ENCODE peak calls at places on chromosomes 12 and 14, in six cellular contexts. One of them, this sample, is unnamed.

GRCh38 chr14:66043921-66044320 is 442.2 kb upstream of the CCDC196 start:
- DNase-seq in uterus: no peak
- DNase-seq in A549: no peak
- DNase-seq in gastrocnemius medialis: no peak
- DNase-seq in NB4: no peak
- DNase-seq in ovary: no peak
- DNase-seq in this sample: no peak

GRCh38 chr12:57622293-57623245 is 10.4 kb downstream of the B4GALNT1 start:
- DNase-seq in uterus: no peak
- DNase-seq in A549: no peak
- DNase-seq in gastrocnemius medialis: no peak
- DNase-seq in NB4: no peak
- DNase-seq in ovary: no peak
- DNase-seq in this sample: peak; percentile 44

GRCh38 chr14:54664961-54665360 is 98.0 kb downstream of the SAMD4A start:
- DNase-seq in uterus: no peak
- DNase-seq in A549: no peak
- DNase-seq in gastrocnemius medialis: no peak
- DNase-seq in NB4: no peak
- DNase-seq in ovary: no peak
- DNase-seq in this sample: no peak

GRCh38 chr14:92540472-92541048 is 27.0 kb downstream of the RIN3 start:
- DNase-seq in uterus: peak; percentile 91
- DNase-seq in A549: peak; percentile 90
- DNase-seq in gastrocnemius medialis: peak; percentile 73
- DNase-seq in NB4: peak; percentile 33
- DNase-seq in ovary: peak; percentile 93
- DNase-seq in this sample: peak; percentile 28

GRCh38 chr12:58177366-58177765 is 236.0 kb downstream of the ATP23 start:
- DNase-seq in uterus: no peak
- DNase-seq in A549: no peak
- DNase-seq in gastrocnemius medialis: no peak
- DNase-seq in NB4: no peak
- DNase-seq in ovary: no peak
- DNase-seq in this sample: no peak

GRCh38 chr12:93244514-93245077 is 133.1 kb upstream of the NUDT4 start:
- DNase-seq in uterus: no peak
- DNase-seq in A549: no peak
- DNase-seq in gastrocnemius medialis: no peak
- DNase-seq in NB4: no peak
- DNase-seq in ovary: no peak
- DNase-seq in this sample: peak; percentile 17

GRCh38 chr12:12979151-12979550 is 20.9 kb downstream of the HEBP1 start:
- DNase-seq in uterus: no peak
- DNase-seq in A549: no peak
- DNase-seq in gastrocnemius medialis: no peak
- DNase-seq in NB4: no peak
- DNase-seq in ovary: no peak
- DNase-seq in this sample: no peak

GRCh38 chr12:873954-874353 is 75.5 kb downstream of the RAD52 start:
- DNase-seq in uterus: no peak
- DNase-seq in A549: peak; percentile 21
- DNase-seq in gastrocnemius medialis: no peak
- DNase-seq in NB4: no peak
- DNase-seq in ovary: peak; percentile 17
- DNase-seq in this sample: peak; percentile 32

GRCh38 chr14:56185991-56186390 is 67.8 kb downstream of the PELI2 start:
- DNase-seq in uterus: no peak
- DNase-seq in A549: no peak
- DNase-seq in gastrocnemius medialis: no peak
- DNase-seq in NB4: no peak
- DNase-seq in ovary: no peak
- DNase-seq in this sample: no peak

GRCh38 chr14:68522510-68523325 is 270.1 kb downstream of the ZFP36L1 start:
- DNase-seq in uterus: peak; percentile 58
- DNase-seq in A549: no peak
- DNase-seq in gastrocnemius medialis: no peak
- DNase-seq in NB4: no peak
- DNase-seq in ovary: peak; percentile 76
- DNase-seq in this sample: no peak

GRCh38 chr12:111024205-111024794 is 103.9 kb upstream of the MYL2 start:
- DNase-seq in uterus: no peak
- DNase-seq in A549: peak; percentile 61
- DNase-seq in gastrocnemius medialis: peak; percentile 6
- DNase-seq in NB4: peak; percentile 67
- DNase-seq in ovary: no peak
- DNase-seq in this sample: peak; percentile 10

GRCh38 chr14:100028990-100029677 is 36.1 kb upstream of the EVL start:
- DNase-seq in uterus: no peak
- DNase-seq in A549: peak; percentile 36
- DNase-seq in gastrocnemius medialis: no peak
- DNase-seq in NB4: no peak
- DNase-seq in ovary: no peak
- DNase-seq in this sample: no peak

GRCh38 chr12:53935562-53936341 is 2.9 kb upstream of the HOXC13 start:
- DNase-seq in uterus: no peak
- DNase-seq in A549: no peak
- DNase-seq in gastrocnemius medialis: no peak
- DNase-seq in NB4: no peak
- DNase-seq in ovary: no peak
- DNase-seq in this sample: no peak

GRCh38 chr12:75641031-75641780 is 129.8 kb upstream of the KRR1 start:
- DNase-seq in uterus: no peak
- DNase-seq in A549: peak; percentile 66
- DNase-seq in gastrocnemius medialis: no peak
- DNase-seq in NB4: peak; percentile 92
- DNase-seq in ovary: no peak
- DNase-seq in this sample: no peak

GRCh38 chr12:57460457-57461325 is 1.1 kb downstream of the GLI1 start:
- DNase-seq in uterus: no peak
- DNase-seq in A549: peak; percentile 85
- DNase-seq in gastrocnemius medialis: no peak
- DNase-seq in NB4: no peak
- DNase-seq in ovary: no peak
- DNase-seq in this sample: no peak

GRCh38 chr12:52132754-52133161 is 53.3 kb downstream of the SMIM41 start:
- DNase-seq in uterus: no peak
- DNase-seq in A549: no peak
- DNase-seq in gastrocnemius medialis: peak; percentile 26
- DNase-seq in NB4: peak; percentile 50
- DNase-seq in ovary: no peak
- DNase-seq in this sample: no peak

GRCh38 chr14:93700928-93701327 is 87.4 kb downstream of the PRIMA1 start:
- DNase-seq in uterus: no peak
- DNase-seq in A549: no peak
- DNase-seq in gastrocnemius medialis: no peak
- DNase-seq in NB4: no peak
- DNase-seq in ovary: no peak
- DNase-seq in this sample: no peak

GRCh38 chr12:44873898-44874297 is 2.2 kb downstream of the NELL2 start:
- DNase-seq in uterus: no peak
- DNase-seq in A549: peak; percentile 33
- DNase-seq in gastrocnemius medialis: no peak
- DNase-seq in NB4: peak; percentile 9
- DNase-seq in ovary: no peak
- DNase-seq in this sample: no peak

GRCh38 chr14:39266589-39266870 is 32.8 kb downstream of the MIA2 start:
- DNase-seq in uterus: peak; percentile 39
- DNase-seq in A549: peak; percentile 70
- DNase-seq in gastrocnemius medialis: no peak
- DNase-seq in NB4: no peak
- DNase-seq in ovary: peak; percentile 53
- DNase-seq in this sample: no peak

GRCh38 chr14:39268393-39268792 is 34.7 kb downstream of the MIA2 start:
- DNase-seq in uterus: no peak
- DNase-seq in A549: peak; percentile 15
- DNase-seq in gastrocnemius medialis: no peak
- DNase-seq in NB4: peak; percentile 50
- DNase-seq in ovary: no peak
- DNase-seq in this sample: peak; percentile 53

GRCh38 chr14:39265741-39266588 is 32.2 kb downstream of the MIA2 start:
- DNase-seq in uterus: no peak
- DNase-seq in A549: no peak
- DNase-seq in gastrocnemius medialis: peak; percentile 72
- DNase-seq in NB4: peak; percentile 50
- DNase-seq in ovary: no peak
- DNase-seq in this sample: peak; percentile 30

GRCh38 chr14:39267592-39268112 is 33.9 kb downstream of the MIA2 start:
- DNase-seq in uterus: no peak
- DNase-seq in A549: no peak
- DNase-seq in gastrocnemius medialis: no peak
- DNase-seq in NB4: no peak
- DNase-seq in ovary: no peak
- DNase-seq in this sample: peak; percentile 82

GRCh38 chr14:39266871-39267591 is 33.3 kb downstream of the MIA2 start:
- DNase-seq in uterus: peak; percentile 76
- DNase-seq in A549: peak; percentile 90
- DNase-seq in gastrocnemius medialis: peak; percentile 71
- DNase-seq in NB4: peak; percentile 92
- DNase-seq in ovary: peak; percentile 77
- DNase-seq in this sample: peak; percentile 85
- TF ChIP-seq POLR2A in uterus: peak; percentile 11
- TF ChIP-seq POLR2A in A549: peak; percentile 44
- TF ChIP-seq POLR2A in gastrocnemius medialis: peak; percentile 77
- TF ChIP-seq POLR2A in NB4: peak; percentile 53
- TF ChIP-seq POLR2A in ovary: peak; percentile 46
- TF ChIP-seq POLR2A in this sample: peak; percentile 79

GRCh38 chr14:77027538-77028383 is 747 bp downstream of the IRF2BPL start:
- DNase-seq in uterus: peak; percentile 82
- DNase-seq in A549: peak; percentile 81
- DNase-seq in gastrocnemius medialis: peak; percentile 57
- DNase-seq in NB4: peak; percentile 83
- DNase-seq in ovary: peak; percentile 87
- DNase-seq in this sample: peak; percentile 83

GRCh38 chr14:77025744-77026165 is 2.8 kb downstream of the IRF2BPL start:
- DNase-seq in uterus: no peak
- DNase-seq in A549: peak; percentile 50
- DNase-seq in gastrocnemius medialis: no peak
- DNase-seq in NB4: no peak
- DNase-seq in ovary: no peak
- DNase-seq in this sample: no peak

GRCh38 chr14:77026930-77027537 is 1.5 kb downstream of the IRF2BPL start:
- DNase-seq in uterus: peak; percentile 39
- DNase-seq in A549: peak; percentile 69
- DNase-seq in gastrocnemius medialis: no peak
- DNase-seq in NB4: peak; percentile 75
- DNase-seq in ovary: peak; percentile 33
- DNase-seq in this sample: peak; percentile 84

GRCh38 chr14:77026166-77026929 is 2.2 kb downstream of the IRF2BPL start:
- DNase-seq in uterus: peak; percentile 54
- DNase-seq in A549: peak; percentile 75
- DNase-seq in gastrocnemius medialis: no peak
- DNase-seq in NB4: no peak
- DNase-seq in ovary: peak; percentile 40
- DNase-seq in this sample: no peak

DNA sequence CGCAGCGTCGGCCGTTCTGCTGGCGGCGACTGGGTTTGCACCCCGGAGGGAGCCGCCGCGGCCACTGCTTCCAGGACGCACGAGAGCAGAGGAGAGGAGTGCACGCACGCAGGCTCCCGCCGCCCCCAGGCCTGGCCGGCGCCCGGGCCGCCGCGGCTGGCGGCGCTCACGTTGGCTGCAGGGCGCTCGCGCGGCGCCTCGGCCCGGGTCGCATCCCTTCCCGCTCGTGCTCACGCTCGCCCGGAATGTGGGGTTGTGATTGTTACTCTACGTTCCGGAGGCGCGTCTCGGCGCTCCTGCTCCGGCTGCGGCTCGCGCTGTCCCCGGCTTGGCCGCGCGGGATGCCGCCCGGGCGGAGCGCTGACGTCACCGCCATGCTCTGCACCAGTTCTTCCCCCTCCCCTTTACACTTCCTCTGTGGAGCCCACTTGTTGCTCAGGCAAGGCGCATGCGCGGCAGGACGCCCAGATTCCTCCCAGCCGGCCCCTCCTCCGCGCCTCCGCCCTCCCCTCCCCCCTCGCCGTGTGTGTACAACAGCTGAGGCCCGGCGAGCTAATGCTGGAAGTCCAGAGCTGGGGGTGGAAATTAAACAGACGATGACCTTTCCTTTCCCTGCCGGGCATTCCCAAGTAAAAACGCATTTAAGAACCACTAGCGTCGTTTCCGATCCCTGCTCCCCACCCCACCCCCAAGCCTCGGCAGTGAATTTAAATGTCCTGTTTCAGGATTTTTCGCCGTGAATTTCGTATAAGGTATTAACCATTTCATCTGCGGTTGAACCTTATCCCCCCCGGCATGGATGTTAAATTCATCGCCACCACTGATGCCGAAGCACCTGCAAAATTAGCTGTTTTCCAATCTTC is at the start of gene IRF2BPL:
- DNase-seq in uterus: peak; percentile 99
- DNase-seq in A549: peak; percentile 99
- DNase-seq in gastrocnemius medialis: peak; percentile 98
- DNase-seq in NB4: peak; percentile 95
- DNase-seq in ovary: peak; percentile 100
- DNase-seq in this sample: peak; percentile 96
- TF ChIP-seq POLR2A in uterus: peak; percentile 90
- TF ChIP-seq POLR2A in A549: peak; percentile 86
- TF ChIP-seq POLR2A in gastrocnemius medialis: peak; percentile 94
- TF ChIP-seq POLR2A in NB4: peak; percentile 89
- TF ChIP-seq POLR2A in ovary: peak; percentile 96
- TF ChIP-seq POLR2A in this sample: peak; percentile 97

GRCh38 chr12:2794736-2795289 is at the start of gene FKBP4:
- DNase-seq in uterus: peak; percentile 91
- DNase-seq in A549: peak; percentile 84
- DNase-seq in gastrocnemius medialis: peak; percentile 90
- DNase-seq in NB4: peak; percentile 83
- DNase-seq in ovary: peak; percentile 92
- DNase-seq in this sample: peak; percentile 94
- TF ChIP-seq POLR2A in uterus: peak; percentile 94
- TF ChIP-seq POLR2A in A549: peak; percentile 99
- TF ChIP-seq POLR2A in gastrocnemius medialis: peak; percentile 96
- TF ChIP-seq POLR2A in NB4: peak; percentile 83
- TF ChIP-seq POLR2A in ovary: peak; percentile 62
- TF ChIP-seq POLR2A in this sample: peak; percentile 60

DNA sequence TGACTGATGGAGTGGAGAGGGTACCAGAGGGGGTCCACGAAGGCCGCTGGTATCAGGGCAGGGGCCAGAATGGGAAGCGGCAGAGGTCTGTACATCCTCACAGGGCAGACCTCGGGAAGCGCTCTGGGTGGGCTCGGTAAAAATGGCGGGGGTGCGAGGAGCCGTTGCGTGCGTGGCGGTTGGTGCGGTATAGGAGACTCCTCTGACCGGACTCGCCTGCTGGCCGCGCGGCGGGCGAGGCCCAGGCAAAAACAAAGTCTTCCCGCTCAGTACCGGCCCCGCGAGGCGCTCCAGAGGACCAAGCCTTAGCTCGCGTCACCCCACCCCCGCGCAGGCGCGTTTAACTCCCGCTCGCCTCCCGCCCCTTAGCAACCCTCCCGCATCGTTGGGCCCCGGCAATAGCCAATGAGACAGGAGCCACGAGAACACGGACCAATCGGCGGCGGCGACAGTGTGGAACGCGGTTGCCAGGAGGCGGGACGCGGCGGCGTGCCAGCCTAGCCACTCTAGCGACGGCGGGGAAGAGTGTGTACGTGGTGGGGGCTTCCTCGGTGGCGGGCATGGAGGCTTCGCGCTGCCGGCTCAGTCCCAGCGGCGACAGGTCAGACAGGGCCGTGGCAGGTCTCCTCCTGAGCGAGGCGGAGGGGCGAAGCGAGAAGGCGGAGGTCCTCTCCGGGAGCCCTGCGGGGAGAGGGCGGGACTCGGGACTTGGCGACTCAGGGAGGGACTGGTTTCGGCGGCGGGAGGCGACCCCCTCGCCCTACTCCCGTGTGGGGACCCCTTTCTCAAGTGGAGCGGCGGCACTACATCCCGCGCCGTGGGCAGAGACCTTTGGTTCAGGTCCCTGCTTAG is at the start of gene TULP3:
- DNase-seq in uterus: peak; percentile 99
- DNase-seq in A549: peak; percentile 98
- DNase-seq in gastrocnemius medialis: peak; percentile 99
- DNase-seq in NB4: peak; percentile 96
- DNase-seq in ovary: peak; percentile 99
- DNase-seq in this sample: peak; percentile 99
- TF ChIP-seq POLR2A in uterus: peak; percentile 92
- TF ChIP-seq POLR2A in A549: peak; percentile 75
- TF ChIP-seq POLR2A in gastrocnemius medialis: peak; percentile 91
- TF ChIP-seq POLR2A in NB4: peak; percentile 43
- TF ChIP-seq POLR2A in ovary: peak; percentile 96
- TF ChIP-seq POLR2A in this sample: peak; percentile 80